ENCODE peak calls at places on chromosomes 2 and 18, in six cellular contexts. One of them, this sample, is unnamed.

GRCh38 chr2:70871398-70872211 is 36.0 kb upstream of the CD207 start:
- DNase-seq in psoas muscle: peak
- DNase-seq in activated gamma-delta T cell treated with Interleukin-2 at 50 U/mL for 16 hours: peak
- DNase-seq in stimulated activated CD4-positive, alpha-beta T cell treated with anti-CD3 and anti-CD28 coated beads, TNF-alpha, amount 100 ng/mL, for 48 hours: peak
- DNase-seq in activated T-cell treated with anti-CD3 and anti-CD28 coated beads for 24 hours: peak
- DNase-seq in body of pancreas: peak
- DNase-seq in this sample: peak

GRCh38 chr2:39524061-39524460 is 87.0 kb upstream of the MAP4K3 start:
- DNase-seq in psoas muscle: no peak
- DNase-seq in activated gamma-delta T cell treated with Interleukin-2 at 50 U/mL for 16 hours: no peak
- DNase-seq in stimulated activated CD4-positive, alpha-beta T cell treated with anti-CD3 and anti-CD28 coated beads, TNF-alpha, amount 100 ng/mL, for 48 hours: no peak
- DNase-seq in activated T-cell treated with anti-CD3 and anti-CD28 coated beads for 24 hours: no peak
- DNase-seq in body of pancreas: no peak
- DNase-seq in this sample: no peak

GRCh38 chr2:20446280-20446916 is 476 bp upstream of the RHOB start:
- DNase-seq in psoas muscle: peak
- DNase-seq in activated gamma-delta T cell treated with Interleukin-2 at 50 U/mL for 16 hours: no peak
- DNase-seq in stimulated activated CD4-positive, alpha-beta T cell treated with anti-CD3 and anti-CD28 coated beads, TNF-alpha, amount 100 ng/mL, for 48 hours: no peak
- DNase-seq in activated T-cell treated with anti-CD3 and anti-CD28 coated beads for 24 hours: no peak
- DNase-seq in body of pancreas: no peak
- DNase-seq in this sample: no peak

GRCh38 chr18:59744271-59744721 is 47.1 kb upstream of the CCBE1 start:
- DNase-seq in psoas muscle: no peak
- DNase-seq in activated gamma-delta T cell treated with Interleukin-2 at 50 U/mL for 16 hours: no peak
- DNase-seq in stimulated activated CD4-positive, alpha-beta T cell treated with anti-CD3 and anti-CD28 coated beads, TNF-alpha, amount 100 ng/mL, for 48 hours: no peak
- DNase-seq in activated T-cell treated with anti-CD3 and anti-CD28 coated beads for 24 hours: no peak
- DNase-seq in body of pancreas: no peak
- DNase-seq in this sample: no peak

GRCh38 chr2:18156002-18156401 is 277.5 kb downstream of the KCNS3 start:
- DNase-seq in psoas muscle: no peak
- DNase-seq in activated gamma-delta T cell treated with Interleukin-2 at 50 U/mL for 16 hours: no peak
- DNase-seq in stimulated activated CD4-positive, alpha-beta T cell treated with anti-CD3 and anti-CD28 coated beads, TNF-alpha, amount 100 ng/mL, for 48 hours: no peak
- DNase-seq in activated T-cell treated with anti-CD3 and anti-CD28 coated beads for 24 hours: no peak
- DNase-seq in body of pancreas: no peak
- DNase-seq in this sample: no peak

GRCh38 chr2:179059026-179059680 is 9.2 kb upstream of the CCDC141 start:
- DNase-seq in psoas muscle: no peak
- DNase-seq in activated gamma-delta T cell treated with Interleukin-2 at 50 U/mL for 16 hours: no peak
- DNase-seq in stimulated activated CD4-positive, alpha-beta T cell treated with anti-CD3 and anti-CD28 coated beads, TNF-alpha, amount 100 ng/mL, for 48 hours: no peak
- DNase-seq in activated T-cell treated with anti-CD3 and anti-CD28 coated beads for 24 hours: no peak
- DNase-seq in body of pancreas: no peak
- DNase-seq in this sample: no peak

GRCh38 chr2:2825516-2826208 is 494.6 kb upstream of the MYT1L start:
- DNase-seq in psoas muscle: no peak
- DNase-seq in activated gamma-delta T cell treated with Interleukin-2 at 50 U/mL for 16 hours: no peak
- DNase-seq in stimulated activated CD4-positive, alpha-beta T cell treated with anti-CD3 and anti-CD28 coated beads, TNF-alpha, amount 100 ng/mL, for 48 hours: no peak
- DNase-seq in activated T-cell treated with anti-CD3 and anti-CD28 coated beads for 24 hours: no peak
- DNase-seq in body of pancreas: no peak
- DNase-seq in this sample: no peak

GRCh38 chr2:129813404-129813803 is 166.1 kb upstream of the RAB6C start:
- DNase-seq in psoas muscle: no peak
- DNase-seq in activated gamma-delta T cell treated with Interleukin-2 at 50 U/mL for 16 hours: no peak
- DNase-seq in stimulated activated CD4-positive, alpha-beta T cell treated with anti-CD3 and anti-CD28 coated beads, TNF-alpha, amount 100 ng/mL, for 48 hours: no peak
- DNase-seq in activated T-cell treated with anti-CD3 and anti-CD28 coated beads for 24 hours: no peak
- DNase-seq in body of pancreas: no peak
- DNase-seq in this sample: no peak

GRCh38 chr2:159290289-159290907 is 3.9 kb upstream of the WDSUB1 start:
- DNase-seq in psoas muscle: no peak
- DNase-seq in activated gamma-delta T cell treated with Interleukin-2 at 50 U/mL for 16 hours: no peak
- DNase-seq in stimulated activated CD4-positive, alpha-beta T cell treated with anti-CD3 and anti-CD28 coated beads, TNF-alpha, amount 100 ng/mL, for 48 hours: no peak
- DNase-seq in activated T-cell treated with anti-CD3 and anti-CD28 coated beads for 24 hours: no peak
- DNase-seq in body of pancreas: no peak
- DNase-seq in this sample: peak

GRCh38 chr2:168787098-168787781 is 15.2 kb upstream of the NOSTRIN start:
- DNase-seq in psoas muscle: no peak
- DNase-seq in activated gamma-delta T cell treated with Interleukin-2 at 50 U/mL for 16 hours: no peak
- DNase-seq in stimulated activated CD4-positive, alpha-beta T cell treated with anti-CD3 and anti-CD28 coated beads, TNF-alpha, amount 100 ng/mL, for 48 hours: no peak
- DNase-seq in activated T-cell treated with anti-CD3 and anti-CD28 coated beads for 24 hours: no peak
- DNase-seq in body of pancreas: no peak
- DNase-seq in this sample: no peak

GRCh38 chr2:174787485-174788205 is 23.4 kb upstream of the CHRNA1 start:
- DNase-seq in psoas muscle: no peak
- DNase-seq in activated gamma-delta T cell treated with Interleukin-2 at 50 U/mL for 16 hours: no peak
- DNase-seq in stimulated activated CD4-positive, alpha-beta T cell treated with anti-CD3 and anti-CD28 coated beads, TNF-alpha, amount 100 ng/mL, for 48 hours: no peak
- DNase-seq in activated T-cell treated with anti-CD3 and anti-CD28 coated beads for 24 hours: no peak
- DNase-seq in body of pancreas: no peak
- DNase-seq in this sample: no peak

GRCh38 chr2:11584530-11585056 is 50.7 kb downstream of the GREB1 start:
- DNase-seq in psoas muscle: no peak
- DNase-seq in activated gamma-delta T cell treated with Interleukin-2 at 50 U/mL for 16 hours: no peak
- DNase-seq in stimulated activated CD4-positive, alpha-beta T cell treated with anti-CD3 and anti-CD28 coated beads, TNF-alpha, amount 100 ng/mL, for 48 hours: no peak
- DNase-seq in activated T-cell treated with anti-CD3 and anti-CD28 coated beads for 24 hours: no peak
- DNase-seq in body of pancreas: no peak
- DNase-seq in this sample: no peak

GRCh38 chr2:149119358-149119757 is 80.9 kb downstream of the LYPD6B start:
- DNase-seq in psoas muscle: no peak
- DNase-seq in activated gamma-delta T cell treated with Interleukin-2 at 50 U/mL for 16 hours: no peak
- DNase-seq in stimulated activated CD4-positive, alpha-beta T cell treated with anti-CD3 and anti-CD28 coated beads, TNF-alpha, amount 100 ng/mL, for 48 hours: no peak
- DNase-seq in activated T-cell treated with anti-CD3 and anti-CD28 coated beads for 24 hours: no peak
- DNase-seq in body of pancreas: no peak
- DNase-seq in this sample: no peak

GRCh38 chr2:9739508-9739907 is 103.8 kb upstream of the TAF1B start:
- DNase-seq in psoas muscle: peak
- DNase-seq in activated gamma-delta T cell treated with Interleukin-2 at 50 U/mL for 16 hours: peak
- DNase-seq in stimulated activated CD4-positive, alpha-beta T cell treated with anti-CD3 and anti-CD28 coated beads, TNF-alpha, amount 100 ng/mL, for 48 hours: no peak
- DNase-seq in activated T-cell treated with anti-CD3 and anti-CD28 coated beads for 24 hours: peak
- DNase-seq in body of pancreas: peak
- DNase-seq in this sample: no peak

GRCh38 chr2:169361706-169362345 is 508 bp downstream of the LRP2 start:
- DNase-seq in psoas muscle: peak
- DNase-seq in activated gamma-delta T cell treated with Interleukin-2 at 50 U/mL for 16 hours: no peak
- DNase-seq in stimulated activated CD4-positive, alpha-beta T cell treated with anti-CD3 and anti-CD28 coated beads, TNF-alpha, amount 100 ng/mL, for 48 hours: peak
- DNase-seq in activated T-cell treated with anti-CD3 and anti-CD28 coated beads for 24 hours: no peak
- DNase-seq in body of pancreas: peak
- DNase-seq in this sample: no peak

GRCh38 chr2:103161456-103162289 is 399.8 kb downstream of the TMEM182 start:
- DNase-seq in psoas muscle: no peak
- DNase-seq in activated gamma-delta T cell treated with Interleukin-2 at 50 U/mL for 16 hours: no peak
- DNase-seq in stimulated activated CD4-positive, alpha-beta T cell treated with anti-CD3 and anti-CD28 coated beads, TNF-alpha, amount 100 ng/mL, for 48 hours: no peak
- DNase-seq in activated T-cell treated with anti-CD3 and anti-CD28 coated beads for 24 hours: no peak
- DNase-seq in body of pancreas: peak
- DNase-seq in this sample: peak

GRCh38 chr2:113872201-113872600 is 17.7 kb upstream of the ACTR3 start:
- DNase-seq in psoas muscle: no peak
- DNase-seq in activated gamma-delta T cell treated with Interleukin-2 at 50 U/mL for 16 hours: no peak
- DNase-seq in stimulated activated CD4-positive, alpha-beta T cell treated with anti-CD3 and anti-CD28 coated beads, TNF-alpha, amount 100 ng/mL, for 48 hours: no peak
- DNase-seq in activated T-cell treated with anti-CD3 and anti-CD28 coated beads for 24 hours: no peak
- DNase-seq in body of pancreas: no peak
- DNase-seq in this sample: no peak

GRCh38 chr2:76930076-76930734 is 592.0 kb downstream of the LRRTM4 start:
- DNase-seq in psoas muscle: no peak
- DNase-seq in activated gamma-delta T cell treated with Interleukin-2 at 50 U/mL for 16 hours: no peak
- DNase-seq in stimulated activated CD4-positive, alpha-beta T cell treated with anti-CD3 and anti-CD28 coated beads, TNF-alpha, amount 100 ng/mL, for 48 hours: no peak
- DNase-seq in activated T-cell treated with anti-CD3 and anti-CD28 coated beads for 24 hours: no peak
- DNase-seq in body of pancreas: no peak
- DNase-seq in this sample: no peak

GRCh38 chr18:48994044-48994651 is 43.4 kb upstream of the SMAD7 start:
- DNase-seq in psoas muscle: peak
- DNase-seq in activated gamma-delta T cell treated with Interleukin-2 at 50 U/mL for 16 hours: no peak
- DNase-seq in stimulated activated CD4-positive, alpha-beta T cell treated with anti-CD3 and anti-CD28 coated beads, TNF-alpha, amount 100 ng/mL, for 48 hours: no peak
- DNase-seq in activated T-cell treated with anti-CD3 and anti-CD28 coated beads for 24 hours: no peak
- DNase-seq in body of pancreas: no peak
- DNase-seq in this sample: no peak

GRCh38 chr2:88054300-88055048 is 1.1 kb downstream of the KRCC1 start:
- DNase-seq in psoas muscle: no peak
- DNase-seq in activated gamma-delta T cell treated with Interleukin-2 at 50 U/mL for 16 hours: no peak
- DNase-seq in stimulated activated CD4-positive, alpha-beta T cell treated with anti-CD3 and anti-CD28 coated beads, TNF-alpha, amount 100 ng/mL, for 48 hours: no peak
- DNase-seq in activated T-cell treated with anti-CD3 and anti-CD28 coated beads for 24 hours: no peak
- DNase-seq in body of pancreas: no peak
- DNase-seq in this sample: peak

GRCh38 chr2:69333352-69333751 is 53.7 kb downstream of the GFPT1 start:
- DNase-seq in psoas muscle: no peak
- DNase-seq in activated gamma-delta T cell treated with Interleukin-2 at 50 U/mL for 16 hours: no peak
- DNase-seq in stimulated activated CD4-positive, alpha-beta T cell treated with anti-CD3 and anti-CD28 coated beads, TNF-alpha, amount 100 ng/mL, for 48 hours: no peak
- DNase-seq in activated T-cell treated with anti-CD3 and anti-CD28 coated beads for 24 hours: no peak
- DNase-seq in body of pancreas: no peak
- DNase-seq in this sample: no peak

GRCh38 chr2:161569401-161569800 is 54.8 kb upstream of the SLC4A10 start:
- DNase-seq in psoas muscle: no peak
- DNase-seq in activated gamma-delta T cell treated with Interleukin-2 at 50 U/mL for 16 hours: no peak
- DNase-seq in stimulated activated CD4-positive, alpha-beta T cell treated with anti-CD3 and anti-CD28 coated beads, TNF-alpha, amount 100 ng/mL, for 48 hours: no peak
- DNase-seq in activated T-cell treated with anti-CD3 and anti-CD28 coated beads for 24 hours: no peak
- DNase-seq in body of pancreas: no peak
- DNase-seq in this sample: no peak

GRCh38 chr2:56476509-56477071 is 292.8 kb downstream of the CCDC85A start:
- DNase-seq in psoas muscle: no peak
- DNase-seq in activated gamma-delta T cell treated with Interleukin-2 at 50 U/mL for 16 hours: no peak
- DNase-seq in stimulated activated CD4-positive, alpha-beta T cell treated with anti-CD3 and anti-CD28 coated beads, TNF-alpha, amount 100 ng/mL, for 48 hours: no peak
- DNase-seq in activated T-cell treated with anti-CD3 and anti-CD28 coated beads for 24 hours: no peak
- DNase-seq in body of pancreas: peak
- DNase-seq in this sample: no peak

GRCh38 chr18:13623348-13623747 is 103.0 kb downstream of the FAM210A start:
- DNase-seq in psoas muscle: no peak
- DNase-seq in activated gamma-delta T cell treated with Interleukin-2 at 50 U/mL for 16 hours: no peak
- DNase-seq in stimulated activated CD4-positive, alpha-beta T cell treated with anti-CD3 and anti-CD28 coated beads, TNF-alpha, amount 100 ng/mL, for 48 hours: no peak
- DNase-seq in activated T-cell treated with anti-CD3 and anti-CD28 coated beads for 24 hours: no peak
- DNase-seq in body of pancreas: no peak
- DNase-seq in this sample: peak

GRCh38 chr18:3832211-3832610 is 382.2 kb downstream of the TGIF1 start:
- DNase-seq in psoas muscle: no peak
- DNase-seq in activated gamma-delta T cell treated with Interleukin-2 at 50 U/mL for 16 hours: no peak
- DNase-seq in stimulated activated CD4-positive, alpha-beta T cell treated with anti-CD3 and anti-CD28 coated beads, TNF-alpha, amount 100 ng/mL, for 48 hours: no peak
- DNase-seq in activated T-cell treated with anti-CD3 and anti-CD28 coated beads for 24 hours: no peak
- DNase-seq in body of pancreas: no peak
- DNase-seq in this sample: no peak

GRCh38 chr2:213251618-213252017 is 32.6 kb upstream of the SPAG16 start:
- DNase-seq in psoas muscle: no peak
- DNase-seq in activated gamma-delta T cell treated with Interleukin-2 at 50 U/mL for 16 hours: no peak
- DNase-seq in stimulated activated CD4-positive, alpha-beta T cell treated with anti-CD3 and anti-CD28 coated beads, TNF-alpha, amount 100 ng/mL, for 48 hours: no peak
- DNase-seq in activated T-cell treated with anti-CD3 and anti-CD28 coated beads for 24 hours: no peak
- DNase-seq in body of pancreas: peak
- DNase-seq in this sample: no peak

GRCh38 chr18:24837065-24837464 is 376.6 kb downstream of the HRH4 start:
- DNase-seq in psoas muscle: no peak
- DNase-seq in activated gamma-delta T cell treated with Interleukin-2 at 50 U/mL for 16 hours: no peak
- DNase-seq in stimulated activated CD4-positive, alpha-beta T cell treated with anti-CD3 and anti-CD28 coated beads, TNF-alpha, amount 100 ng/mL, for 48 hours: no peak
- DNase-seq in activated T-cell treated with anti-CD3 and anti-CD28 coated beads for 24 hours: no peak
- DNase-seq in body of pancreas: no peak
- DNase-seq in this sample: no peak

GRCh38 chr2:185787530-185788145 is 49.0 kb downstream of the FSIP2 start:
- DNase-seq in psoas muscle: no peak
- DNase-seq in activated gamma-delta T cell treated with Interleukin-2 at 50 U/mL for 16 hours: no peak
- DNase-seq in stimulated activated CD4-positive, alpha-beta T cell treated with anti-CD3 and anti-CD28 coated beads, TNF-alpha, amount 100 ng/mL, for 48 hours: no peak
- DNase-seq in activated T-cell treated with anti-CD3 and anti-CD28 coated beads for 24 hours: no peak
- DNase-seq in body of pancreas: no peak
- DNase-seq in this sample: no peak

GRCh38 chr2:227033471-227034148 is 130.4 kb downstream of the COL4A4 start:
- DNase-seq in psoas muscle: no peak
- DNase-seq in activated gamma-delta T cell treated with Interleukin-2 at 50 U/mL for 16 hours: no peak
- DNase-seq in stimulated activated CD4-positive, alpha-beta T cell treated with anti-CD3 and anti-CD28 coated beads, TNF-alpha, amount 100 ng/mL, for 48 hours: peak
- DNase-seq in activated T-cell treated with anti-CD3 and anti-CD28 coated beads for 24 hours: peak
- DNase-seq in body of pancreas: peak
- DNase-seq in this sample: no peak

GRCh38 chr18:22683196-22683676 is 249.9 kb upstream of the RBBP8 start:
- DNase-seq in psoas muscle: no peak
- DNase-seq in activated gamma-delta T cell treated with Interleukin-2 at 50 U/mL for 16 hours: no peak
- DNase-seq in stimulated activated CD4-positive, alpha-beta T cell treated with anti-CD3 and anti-CD28 coated beads, TNF-alpha, amount 100 ng/mL, for 48 hours: no peak
- DNase-seq in activated T-cell treated with anti-CD3 and anti-CD28 coated beads for 24 hours: no peak
- DNase-seq in body of pancreas: peak
- DNase-seq in this sample: no peak

GRCh38 chr18:49459404-49460171 is 857 bp downstream of the DYM start:
- DNase-seq in psoas muscle: no peak
- DNase-seq in activated gamma-delta T cell treated with Interleukin-2 at 50 U/mL for 16 hours: peak
- DNase-seq in stimulated activated CD4-positive, alpha-beta T cell treated with anti-CD3 and anti-CD28 coated beads, TNF-alpha, amount 100 ng/mL, for 48 hours: peak
- DNase-seq in activated T-cell treated with anti-CD3 and anti-CD28 coated beads for 24 hours: peak
- DNase-seq in body of pancreas: no peak
- DNase-seq in this sample: no peak

GRCh38 chr18:35861367-35862114 is 110.9 kb upstream of the RMP24 start:
- DNase-seq in psoas muscle: no peak
- DNase-seq in activated gamma-delta T cell treated with Interleukin-2 at 50 U/mL for 16 hours: no peak
- DNase-seq in stimulated activated CD4-positive, alpha-beta T cell treated with anti-CD3 and anti-CD28 coated beads, TNF-alpha, amount 100 ng/mL, for 48 hours: no peak
- DNase-seq in activated T-cell treated with anti-CD3 and anti-CD28 coated beads for 24 hours: no peak
- DNase-seq in body of pancreas: no peak
- DNase-seq in this sample: no peak

GRCh38 chr2:69177063-69177771 is 164.2 kb downstream of the ANTXR1 start:
- DNase-seq in psoas muscle: peak
- DNase-seq in activated gamma-delta T cell treated with Interleukin-2 at 50 U/mL for 16 hours: no peak
- DNase-seq in stimulated activated CD4-positive, alpha-beta T cell treated with anti-CD3 and anti-CD28 coated beads, TNF-alpha, amount 100 ng/mL, for 48 hours: no peak
- DNase-seq in activated T-cell treated with anti-CD3 and anti-CD28 coated beads for 24 hours: no peak
- DNase-seq in body of pancreas: peak
- DNase-seq in this sample: peak

This sample was measured in HL-60.